ENCODE peak calls at places on chromosomes 2 and 18, in six cellular contexts. A is neuronal stem cell, G is mesenchymal stem cell, U is IMR-90, I is trophoblast cell, S is H1. X is an unnamed sample.
A peak's percentile ranks its signal among the peaks of the same experiment; 100 is the strongest.

GRCh38 chr2:119196301-119197124 is 27.1 kb upstream of the STEAP3 start:
- DNase-seq in A (no peak), G (no peak), U (no peak), I (no peak), S (no peak), X (peak; percentile 53)

GRCh38 chr18:54880706-54881105 is 52.4 kb downstream of the RAB27B start:
- DNase-seq in A (no peak), G (peak; percentile 96), U (peak; percentile 79), I (peak; percentile 89), S (no peak), X (no peak)

GRCh38 chr2:101231253-101231652 is 21.4 kb upstream of the CNOT11 start:
- DNase-seq in A (no peak), G (no peak), U (no peak), I (no peak), S (no peak), X (no peak)

GRCh38 chr2:27707462-27708256 is 44.0 kb downstream of the SLC4A1AP start:
- DNase-seq in A (no peak), G (no peak), U (no peak), I (no peak), S (no peak), X (no peak)

GRCh38 chr2:239157269-239157668 is 243.6 kb downstream of the HDAC4 start:
- DNase-seq in A (no peak), G (no peak), U (no peak), I (peak; percentile 6), S (no peak), X (peak; percentile 19)

GRCh38 chr2:134934641-134935040 is 16.0 kb downstream of the CCNT2 start:
- DNase-seq in A (no peak), G (peak; percentile 44), U (no peak), I (no peak), S (no peak), X (no peak)

GRCh38 chr2:217946071-217946470 is 56.7 kb downstream of the TNS1 start:
- DNase-seq in A (no peak), G (no peak), U (no peak), I (no peak), S (no peak), X (no peak)

GRCh38 chr18:9708057-9708881 is at the start of gene RAB31:
- DNase-seq in A (peak; percentile 43), G (peak; percentile 85), U (peak; percentile 72), I (peak; percentile 78), S (no peak), X (peak; percentile 62)

GRCh38 chr18:3044931-3045698 is 32.2 kb upstream of the LPIN2 start:
- DNase-seq in A (no peak), G (no peak), U (no peak), I (no peak), S (no peak), X (no peak)

GRCh38 chr18:10170375-10170774 is 256.6 kb downstream of the VAPA start:
- DNase-seq in A (no peak), G (no peak), U (no peak), I (no peak), S (no peak), X (no peak)

GRCh38 chr2:219243291-219243761 is 1.9 kb downstream of the GLB1L start:
- DNase-seq in A (no peak), G (no peak), U (no peak), I (no peak), S (no peak), X (no peak)

GRCh38 chr18:987325-988186 is 82.9 kb downstream of the ADCYAP1 start:
- DNase-seq in A (no peak), G (no peak), U (no peak), I (peak; percentile 11), S (no peak), X (no peak)

GRCh38 chr2:9205481-9205880 is 1.1 kb upstream of the ASAP2 start:
- DNase-seq in A (no peak), G (no peak), U (no peak), I (no peak), S (no peak), X (no peak)

GRCh38 chr2:167990062-167990461 is 257.3 kb downstream of the STK39 start:
- DNase-seq in A (no peak), G (no peak), U (no peak), I (no peak), S (no peak), X (no peak)

GRCh38 chr18:44777429-44778192 is 96.9 kb downstream of the SETBP1 start:
- DNase-seq in A (no peak), G (no peak), U (no peak), I (no peak), S (no peak), X (no peak)

GRCh38 chr2:216775043-216775453 is 79.7 kb upstream of the IGFBP5 start:
- DNase-seq in A (no peak), G (peak; percentile 99), U (peak; percentile 99), I (peak; percentile 87), S (no peak), X (no peak)

GRCh38 chr2:216776076-216776726 is 80.9 kb upstream of the IGFBP5 start:
- DNase-seq in A (no peak), G (no peak), U (no peak), I (no peak), S (no peak), X (no peak)

GRCh38 chr2:216774180-216774579 is 78.8 kb upstream of the IGFBP5 start:
- DNase-seq in A (no peak), G (no peak), U (no peak), I (no peak), S (no peak), X (no peak)

GRCh38 chr2:216773072-216773471 is 77.7 kb upstream of the IGFBP5 start:
- DNase-seq in A (no peak), G (no peak), U (no peak), I (no peak), S (no peak), X (no peak)

DNA sequence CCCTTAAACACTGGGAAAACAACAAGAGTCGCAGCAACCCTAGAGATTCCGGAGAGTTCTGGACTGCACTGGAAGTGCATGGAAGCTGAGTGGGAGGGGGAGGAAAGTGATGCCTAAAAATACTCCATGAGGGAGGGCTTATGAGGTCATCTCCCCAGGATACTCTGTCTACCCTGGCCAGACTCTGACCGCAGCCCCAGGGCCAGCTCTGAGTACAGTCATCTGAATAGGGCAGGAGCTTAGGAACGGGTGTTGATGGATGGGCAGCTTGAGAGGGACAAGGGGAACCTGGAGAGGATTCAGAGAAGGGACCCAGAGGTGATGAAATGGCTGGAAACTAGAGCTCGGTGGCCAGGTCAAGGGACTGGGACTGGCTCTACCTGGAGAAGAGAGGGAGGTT is 79.3 kb upstream of the IGFBP5 start:
- DNase-seq in A (no peak), G (peak; percentile 98), U (peak; percentile 92), I (peak; percentile 20), S (no peak), X (no peak)
- H4K91ac ChIP-seq in A (no peak overlapping the region), G (peak overlapping the region; percentile 70), U (peak overlapping the region; percentile 84), I (peak overlapping the region; percentile 98), S (no peak overlapping the region), X (no peak overlapping the region)

GRCh38 chr2:99424391-99424790 is 65.4 kb downstream of the REV1 start:
- DNase-seq in A (no peak), G (no peak), U (no peak), I (no peak), S (no peak), X (no peak)
- H4K91ac ChIP-seq in A (no peak overlapping the region), G (no peak overlapping the region), U (no peak overlapping the region), I (no peak overlapping the region), S (no peak overlapping the region), X (no peak overlapping the region)

DNA sequence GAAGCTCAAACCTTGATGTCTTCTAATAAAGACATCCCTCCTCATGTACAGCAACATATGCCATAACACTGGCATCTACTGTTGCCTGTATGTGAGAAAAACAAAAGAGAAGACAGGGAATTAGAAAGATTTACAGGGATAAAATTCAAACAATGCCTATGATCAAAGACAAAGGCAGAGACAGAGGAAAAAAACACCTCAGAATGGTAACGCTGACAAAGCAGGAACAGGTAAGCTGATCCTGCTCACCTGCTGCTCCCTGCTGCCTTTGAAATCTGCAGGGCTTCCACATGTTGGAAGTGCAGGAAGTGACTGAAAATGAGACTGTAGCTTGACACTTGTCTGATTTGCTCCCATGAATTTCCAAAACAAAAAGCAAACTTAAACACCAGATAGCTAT is 90.2 kb upstream of the DNAJC10 start:
- DNase-seq in A (no peak), G (no peak), U (no peak), I (no peak), S (no peak), X (peak; percentile 57)
- H4K91ac ChIP-seq in A (no peak overlapping the region), G (no peak overlapping the region), U (peak overlapping the region; percentile 16), I (no peak overlapping the region), S (no peak overlapping the region), X (no peak overlapping the region)

GRCh38 chr2:105611328-105611627 is 133.4 kb upstream of the NCK2 start:
- DNase-seq in A (no peak), G (no peak), U (no peak), I (no peak), S (no peak), X (no peak)

GRCh38 chr2:105615352-105615751 is 129.4 kb upstream of the NCK2 start:
- DNase-seq in A (no peak), G (no peak), U (no peak), I (no peak), S (no peak), X (no peak)

GRCh38 chr2:105609756-105610397 is 134.8 kb upstream of the NCK2 start:
- DNase-seq in A (no peak), G (no peak), U (no peak), I (no peak), S (no peak), X (no peak)

GRCh38 chr2:105610444-105611327 is 134.0 kb upstream of the NCK2 start:
- DNase-seq in A (no peak), G (no peak), U (no peak), I (no peak), S (no peak), X (no peak)

GRCh38 chr2:105612049-105612448 is 132.7 kb upstream of the NCK2 start:
- DNase-seq in A (no peak), G (no peak), U (no peak), I (no peak), S (no peak), X (no peak)
- H4K91ac ChIP-seq in A (no peak overlapping the region), G (no peak overlapping the region), U (no peak overlapping the region), I (no peak overlapping the region), S (no peak overlapping the region), X (no peak overlapping the region)

X was measured in H9.